ENCODE peak calls at places on chromosome 22, in nine cellular contexts. Q, D, V, X, R, S, B, J and N are unnamed samples.
A peak's percentile ranks its signal among the peaks of the same experiment; 100 is the strongest.

GRCh38 chr22:46463435-46464227 is 73.8 kb downstream of the CELSR1 start:
- DNase-seq in Q (no peak), D (no peak), V (no peak), X (peak; percentile 39), R (no peak), S (no peak), B (no peak), J (peak; percentile 52), N (no peak)

GRCh38 chr22:32717337-32718240 is 83.9 kb upstream of the TIMP3 start:
- DNase-seq in Q (no peak), D (no peak), V (no peak), X (no peak), R (peak; percentile 89), S (no peak), B (peak; percentile 30), J (no peak), N (no peak)

GRCh38 chr22:46165975-46166374 is 15.6 kb downstream of the PPARA start:
- DNase-seq in Q (no peak), D (no peak), V (no peak), X (no peak), R (peak; percentile 23), S (no peak), B (no peak), J (no peak), N (no peak)

GRCh38 chr22:25193548-25193947 is 6.1 kb upstream of the CRYBB3 start:
- DNase-seq in Q (no peak), D (no peak), V (no peak), X (no peak), R (no peak), S (no peak), B (no peak), J (no peak), N (no peak)

GRCh38 chr22:23163665-23164064 is 16.6 kb upstream of the BCR start:
- DNase-seq in Q (peak; percentile 95), D (no peak), V (peak; percentile 89), X (no peak), R (peak; percentile 53), S (peak; percentile 86), B (peak; percentile 37), J (no peak), N (no peak)

GRCh38 chr22:48704335-48704734 is 1123.3 kb downstream of the BRD1 start:
- DNase-seq in Q (no peak), D (no peak), V (peak; percentile 47), X (peak; percentile 23), R (no peak), S (no peak), B (no peak), J (peak; percentile 43), N (no peak)

GRCh38 chr22:47066616-47066905 is 304.1 kb downstream of the TBC1D22A start:
- DNase-seq in Q (no peak), D (no peak), V (no peak), X (no peak), R (no peak), S (peak; percentile 12), B (no peak), J (no peak), N (no peak)

GRCh38 chr22:50621491-50621880 is 6.5 kb downstream of the ARSA start:
- DNase-seq in Q (no peak), D (no peak), V (no peak), X (no peak), R (no peak), S (no peak), B (no peak), J (no peak), N (no peak)

GRCh38 chr22:19120829-19121630 is 1.2 kb downstream of the DGCR2 start:
- DNase-seq in Q (peak; percentile 48), D (no peak), V (no peak), X (peak; percentile 81), R (no peak), S (peak; percentile 78), B (no peak), J (peak; percentile 63), N (peak; percentile 91)

GRCh38 chr22:30159082-30159481 is 78.8 kb downstream of the HORMAD2 start:
- DNase-seq in Q (no peak), D (no peak), V (no peak), X (no peak), R (no peak), S (no peak), B (no peak), J (no peak), N (no peak)

GRCh38 chr22:48373626-48374173 is 1454.0 kb downstream of the BRD1 start:
- DNase-seq in Q (no peak), D (no peak), V (peak; percentile 40), X (no peak), R (no peak), S (no peak), B (no peak), J (no peak), N (no peak)

GRCh38 chr22:23094695-23095466 is 24.6 kb downstream of the GNAZ start:
- DNase-seq in Q (no peak), D (no peak), V (no peak), X (no peak), R (no peak), S (no peak), B (no peak), J (no peak), N (no peak)

GRCh38 chr22:33467718-33468117 is 409.5 kb upstream of the SYN3 start:
- DNase-seq in Q (no peak), D (no peak), V (no peak), X (no peak), R (no peak), S (no peak), B (no peak), J (no peak), N (no peak)

DNA sequence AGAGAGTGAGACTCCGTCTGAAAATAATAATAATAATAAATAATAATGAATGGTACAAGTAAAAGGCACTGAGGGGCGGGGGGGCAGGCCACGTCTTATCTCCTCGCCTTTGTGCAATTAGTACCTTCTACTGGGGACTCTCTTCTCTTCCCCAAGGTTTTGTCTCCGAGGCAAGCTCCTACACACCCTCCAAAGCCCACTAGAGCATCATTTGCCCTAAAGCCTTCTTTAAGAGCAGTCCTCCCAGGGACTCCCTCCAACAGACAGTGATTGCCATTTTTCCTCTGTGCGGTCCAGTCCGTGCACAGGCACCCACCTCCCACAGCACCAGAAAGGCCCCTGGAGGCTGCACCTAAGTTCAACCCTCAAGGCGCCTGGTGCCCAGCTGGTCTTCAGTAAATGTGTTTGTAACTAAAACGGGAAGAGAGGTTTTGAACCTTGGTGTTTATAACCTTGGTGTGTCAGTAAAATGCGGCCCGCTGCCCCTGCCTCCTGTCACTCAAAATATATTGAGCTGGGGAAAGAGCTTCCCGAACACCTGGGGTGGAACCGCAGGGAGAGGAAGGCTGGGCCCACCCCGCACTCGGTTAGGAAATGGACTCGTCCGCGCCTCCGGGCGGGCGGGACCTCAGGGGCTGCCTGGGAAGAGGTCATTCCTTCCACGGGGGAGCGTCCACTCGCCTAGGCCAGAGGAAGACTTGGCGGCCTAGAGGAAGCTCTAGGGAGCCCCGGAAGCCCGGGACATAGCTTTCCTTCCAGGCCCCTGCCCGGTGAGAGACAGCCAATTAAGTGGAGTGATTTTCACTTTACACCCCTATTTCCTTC is 4.7 kb upstream of the KDELR3 start:
- DNase-seq in Q (no peak), D (no peak), V (no peak), X (peak; percentile 74), R (no peak), S (no peak), B (peak; percentile 34), J (peak; percentile 81), N (no peak)
- H3K4me1 ChIP-seq in Q (no peaks in the 10 kb centered on the region), D (no peaks in the 10 kb centered on the region), V (peaks cover 20% of the 10 kb centered on the region), X (no peaks in the 10 kb centered on the region), R (peaks cover 4% of the 10 kb centered on the region), S (peaks cover 7% of the 10 kb centered on the region), B (peaks cover 9% of the 10 kb centered on the region), J (peaks cover 8% of the 10 kb centered on the region), N (peaks cover 6% of the 10 kb centered on the region)

DNA sequence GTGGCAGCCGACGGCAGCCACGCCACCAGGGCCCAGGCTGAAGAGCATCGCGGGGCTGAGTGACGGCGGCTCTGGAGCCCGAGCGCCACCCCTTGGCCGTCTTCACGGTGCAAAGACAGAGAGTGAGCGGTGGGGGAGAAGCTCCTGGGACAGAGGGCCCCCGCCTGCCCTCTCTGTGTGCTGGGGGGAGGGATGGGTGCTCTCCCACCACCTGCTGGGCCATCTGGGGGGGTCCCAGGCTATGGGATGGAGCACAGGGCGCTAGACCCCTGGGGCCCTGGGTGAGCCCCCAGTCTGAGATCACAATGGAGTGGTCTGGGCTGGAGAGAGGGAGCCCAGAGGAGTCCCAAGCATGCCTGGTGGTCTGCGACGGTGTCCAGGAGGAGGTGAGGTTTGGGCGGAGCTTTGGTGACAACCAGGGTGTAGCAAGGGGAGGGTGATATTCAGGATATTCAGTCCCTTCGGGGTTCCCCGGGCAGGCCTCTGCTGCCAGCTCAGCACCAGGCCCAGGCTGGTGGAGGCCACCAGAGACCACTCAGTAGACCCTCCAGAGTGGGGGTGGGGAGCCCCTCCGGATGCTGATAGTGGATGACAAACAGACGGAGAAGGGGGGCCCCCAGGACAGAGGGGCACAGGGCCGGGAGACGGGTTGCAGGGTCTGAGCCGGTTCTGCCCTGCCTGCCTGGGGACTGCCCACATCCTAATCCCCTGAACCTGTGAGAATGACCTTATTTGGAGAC is 78.1 kb upstream of the PRR5 start:
- DNase-seq in Q (no peak), D (no peak), V (no peak), X (no peak), R (peak; percentile 17), S (no peak), B (no peak), J (no peak), N (no peak)
- TF ChIP-seq CTCF in Q (no peak), D (no peak), V (no peak), X (no peak), R (peak; percentile 48), S (no peak), B (no peak), J (peak; percentile 56), N (no peak)

GRCh38 chr22:27885977-27886842 is 32.8 kb downstream of the PITPNB start:
- DNase-seq in Q (peak; percentile 23), D (no peak), V (no peak), X (no peak), R (peak; percentile 94), S (no peak), B (no peak), J (no peak), N (peak; percentile 23)

GRCh38 chr22:27880778-27881394 is 38.2 kb downstream of the PITPNB start:
- DNase-seq in Q (peak; percentile 55), D (no peak), V (no peak), X (no peak), R (peak; percentile 89), S (no peak), B (no peak), J (no peak), N (no peak)

GRCh38 chr22:27881404-27881803 is 37.7 kb downstream of the PITPNB start:
- DNase-seq in Q (peak; percentile 29), D (no peak), V (peak; percentile 85), X (no peak), R (peak; percentile 83), S (no peak), B (no peak), J (no peak), N (peak; percentile 23)

GRCh38 chr22:27886843-27887151 is 32.3 kb downstream of the PITPNB start:
- DNase-seq in Q (no peak), D (no peak), V (no peak), X (no peak), R (no peak), S (no peak), B (no peak), J (no peak), N (no peak)

GRCh38 chr22:27883656-27884350 is 35.3 kb downstream of the PITPNB start:
- DNase-seq in Q (no peak), D (no peak), V (no peak), X (no peak), R (no peak), S (no peak), B (no peak), J (no peak), N (no peak)
- H3K27ac ChIP-seq in Q (no peak overlapping the region), D (no peak overlapping the region), V (peak overlapping the region; percentile 82), X (no peak overlapping the region), R (no peak overlapping the region), S (peak overlapping the region; percentile 69), B (no peak overlapping the region), J (no peak overlapping the region), N (no peak overlapping the region)

GRCh38 chr22:36366291-36366708 is 21.5 kb downstream of the MYH9 start:
- DNase-seq in Q (no peak), D (peak; percentile 39), V (peak; percentile 90), X (no peak), R (peak; percentile 75), S (no peak), B (no peak), J (no peak), N (no peak)
- H3K4me1 ChIP-seq in Q (peaks cover 77% of the 10 kb centered on the region), D (peaks cover 98% of the 10 kb centered on the region), V (peaks cover 100% of the 10 kb centered on the region), X (peaks cover 95% of the 10 kb centered on the region), R (peaks cover 85% of the 10 kb centered on the region), S (peaks cover 98% of the 10 kb centered on the region), B (peaks cover 97% of the 10 kb centered on the region), J (peaks cover 95% of the 10 kb centered on the region), N (peaks cover 76% of the 10 kb centered on the region)